ENCODE peak calls at places on chromosomes 16 and 17, in six cellular contexts. One of them, this sample, is unnamed.

GRCh38 chr17:65123757-65124675 is 13.2 kb upstream of the RGS9 start:
- DNase-seq in right atrium auricular region: no peak
- DNase-seq in kidney: no peak
- DNase-seq in GM12878: no peak
- DNase-seq in endodermal cell: peak; percentile 57
- DNase-seq in thoracic aorta: no peak
- DNase-seq in this sample: peak; percentile 41

GRCh38 chr16:4915226-4915761 is 21.7 kb downstream of the PPL start:
- DNase-seq in right atrium auricular region: no peak
- DNase-seq in kidney: no peak
- DNase-seq in GM12878: no peak
- DNase-seq in endodermal cell: no peak
- DNase-seq in thoracic aorta: no peak
- DNase-seq in this sample: no peak

GRCh38 chr16:26457061-26457460 is 609.7 kb upstream of the C16orf82 start:
- DNase-seq in right atrium auricular region: no peak
- DNase-seq in kidney: no peak
- DNase-seq in GM12878: no peak
- DNase-seq in endodermal cell: no peak
- DNase-seq in thoracic aorta: no peak
- DNase-seq in this sample: no peak

GRCh38 chr16:23013484-23013883 is 135.8 kb downstream of the USP31 start:
- DNase-seq in right atrium auricular region: no peak
- DNase-seq in kidney: no peak
- DNase-seq in GM12878: no peak
- DNase-seq in endodermal cell: peak; percentile 52
- DNase-seq in thoracic aorta: no peak
- DNase-seq in this sample: no peak

GRCh38 chr16:67053767-67054334 is 24.9 kb downstream of the CBFB start:
- DNase-seq in right atrium auricular region: no peak
- DNase-seq in kidney: no peak
- DNase-seq in GM12878: no peak
- DNase-seq in endodermal cell: no peak
- DNase-seq in thoracic aorta: no peak
- DNase-seq in this sample: no peak

GRCh38 chr16:69119536-69119935 is 12.9 kb downstream of the CHTF8 start:
- DNase-seq in right atrium auricular region: no peak
- DNase-seq in kidney: no peak
- DNase-seq in GM12878: no peak
- DNase-seq in endodermal cell: no peak
- DNase-seq in thoracic aorta: no peak
- DNase-seq in this sample: no peak

GRCh38 chr17:21677126-21677910 is 15.0 kb upstream of the KCNJ18 start:
- DNase-seq in right atrium auricular region: no peak
- DNase-seq in kidney: peak; percentile 51
- DNase-seq in GM12878: no peak
- DNase-seq in endodermal cell: no peak
- DNase-seq in thoracic aorta: no peak
- DNase-seq in this sample: peak; percentile 69

GRCh38 chr17:78896091-78896833 is 6.7 kb downstream of the CEP295NL start:
- DNase-seq in right atrium auricular region: no peak
- DNase-seq in kidney: no peak
- DNase-seq in GM12878: no peak
- DNase-seq in endodermal cell: no peak
- DNase-seq in thoracic aorta: no peak
- DNase-seq in this sample: no peak

GRCh38 chr17:58513391-58513912 is 986 bp downstream of the MTMR4 start:
- DNase-seq in right atrium auricular region: no peak
- DNase-seq in kidney: no peak
- DNase-seq in GM12878: no peak
- DNase-seq in endodermal cell: no peak
- DNase-seq in thoracic aorta: no peak
- DNase-seq in this sample: no peak

GRCh38 chr17:17935321-17936271 is 36.6 kb downstream of the TOM1L2 start:
- DNase-seq in right atrium auricular region: peak; percentile 80
- DNase-seq in kidney: no peak
- DNase-seq in GM12878: no peak
- DNase-seq in endodermal cell: no peak
- DNase-seq in thoracic aorta: no peak
- DNase-seq in this sample: no peak

GRCh38 chr16:81928975-81929374 is 82.3 kb downstream of the SDR42E1 start:
- DNase-seq in right atrium auricular region: no peak
- DNase-seq in kidney: no peak
- DNase-seq in GM12878: no peak
- DNase-seq in endodermal cell: no peak
- DNase-seq in thoracic aorta: no peak
- DNase-seq in this sample: no peak

GRCh38 chr17:77829871-77830799 is 128.4 kb upstream of the TNRC6C start:
- DNase-seq in right atrium auricular region: peak; percentile 76
- DNase-seq in kidney: no peak
- DNase-seq in GM12878: no peak
- DNase-seq in endodermal cell: peak; percentile 58
- DNase-seq in thoracic aorta: peak; percentile 59
- DNase-seq in this sample: peak; percentile 86

GRCh38 chr16:86601356-86601755 is 23.0 kb downstream of the FOXL1 start:
- DNase-seq in right atrium auricular region: no peak
- DNase-seq in kidney: no peak
- DNase-seq in GM12878: no peak
- DNase-seq in endodermal cell: no peak
- DNase-seq in thoracic aorta: no peak
- DNase-seq in this sample: no peak

GRCh38 chr16:23595246-23595950 is 718 bp downstream of the NDUFAB1 start:
- DNase-seq in right atrium auricular region: no peak
- DNase-seq in kidney: no peak
- DNase-seq in GM12878: no peak
- DNase-seq in endodermal cell: no peak
- DNase-seq in thoracic aorta: no peak
- DNase-seq in this sample: no peak

GRCh38 chr17:79047923-79048825 is 24.2 kb downstream of the C1QTNF1 start:
- DNase-seq in right atrium auricular region: no peak
- DNase-seq in kidney: peak; percentile 60
- DNase-seq in GM12878: no peak
- DNase-seq in endodermal cell: no peak
- DNase-seq in thoracic aorta: no peak
- DNase-seq in this sample: no peak

GRCh38 chr16:49876716-49877129 is 20.8 kb upstream of the ZNF423 start:
- DNase-seq in right atrium auricular region: peak; percentile 72
- DNase-seq in kidney: peak; percentile 87
- DNase-seq in GM12878: no peak
- DNase-seq in endodermal cell: peak; percentile 97
- DNase-seq in thoracic aorta: no peak
- DNase-seq in this sample: no peak

GRCh38 chr17:48024149-48025039 is 13.2 kb downstream of the COPZ2 start:
- DNase-seq in right atrium auricular region: no peak
- DNase-seq in kidney: peak; percentile 89
- DNase-seq in GM12878: no peak
- DNase-seq in endodermal cell: peak; percentile 85
- DNase-seq in thoracic aorta: no peak
- DNase-seq in this sample: no peak

GRCh38 chr16:11497329-11497805 is 89.4 kb downstream of the LITAF start:
- DNase-seq in right atrium auricular region: peak; percentile 91
- DNase-seq in kidney: peak; percentile 96
- DNase-seq in GM12878: peak; percentile 37
- DNase-seq in endodermal cell: peak; percentile 83
- DNase-seq in thoracic aorta: peak; percentile 94
- DNase-seq in this sample: peak; percentile 99

GRCh38 chr17:80870401-80870800 is 121.2 kb upstream of the CHMP6 start:
- DNase-seq in right atrium auricular region: no peak
- DNase-seq in kidney: peak; percentile 11
- DNase-seq in GM12878: no peak
- DNase-seq in endodermal cell: no peak
- DNase-seq in thoracic aorta: no peak
- DNase-seq in this sample: no peak

GRCh38 chr16:15879255-15879804 is 9.1 kb downstream of the CEP20 start:
- DNase-seq in right atrium auricular region: no peak
- DNase-seq in kidney: no peak
- DNase-seq in GM12878: no peak
- DNase-seq in endodermal cell: no peak
- DNase-seq in thoracic aorta: no peak
- DNase-seq in this sample: no peak

GRCh38 chr16:67279296-67280089 is at the start of gene PLEKHG4:
- DNase-seq in right atrium auricular region: no peak
- DNase-seq in kidney: peak; percentile 90
- DNase-seq in GM12878: peak; percentile 13
- DNase-seq in endodermal cell: peak; percentile 90
- DNase-seq in thoracic aorta: no peak
- DNase-seq in this sample: no peak

GRCh38 chr16:49890876-49891275 is 35.0 kb upstream of the ZNF423 start:
- DNase-seq in right atrium auricular region: no peak
- DNase-seq in kidney: no peak
- DNase-seq in GM12878: no peak
- DNase-seq in endodermal cell: peak; percentile 93
- DNase-seq in thoracic aorta: no peak
- DNase-seq in this sample: no peak

GRCh38 chr17:57210224-57210553 is 46.1 kb upstream of the MSI2 start:
- DNase-seq in right atrium auricular region: no peak
- DNase-seq in kidney: no peak
- DNase-seq in GM12878: no peak
- DNase-seq in endodermal cell: no peak
- DNase-seq in thoracic aorta: no peak
- DNase-seq in this sample: no peak

GRCh38 chr17:72534776-72535175 is 414.0 kb downstream of the SOX9 start:
- DNase-seq in right atrium auricular region: no peak
- DNase-seq in kidney: no peak
- DNase-seq in GM12878: no peak
- DNase-seq in endodermal cell: no peak
- DNase-seq in thoracic aorta: no peak
- DNase-seq in this sample: no peak

GRCh38 chr17:31099051-31099450 is 4.3 kb downstream of the NF1 start:
- DNase-seq in right atrium auricular region: no peak
- DNase-seq in kidney: no peak
- DNase-seq in GM12878: no peak
- DNase-seq in endodermal cell: no peak
- DNase-seq in thoracic aorta: no peak
- DNase-seq in this sample: no peak

GRCh38 chr17:45423304-45423703 is 9.4 kb downstream of the ARHGAP27 start:
- DNase-seq in right atrium auricular region: no peak
- DNase-seq in kidney: no peak
- DNase-seq in GM12878: no peak
- DNase-seq in endodermal cell: no peak
- DNase-seq in thoracic aorta: no peak
- DNase-seq in this sample: no peak
- H3K27ac ChIP-seq in right atrium auricular region: peak overlapping the region; percentile 92
- H3K27ac ChIP-seq in kidney: no peak overlapping the region
- H3K27ac ChIP-seq in GM12878: no peak overlapping the region
- H3K27ac ChIP-seq in endodermal cell: no peak overlapping the region
- H3K27ac ChIP-seq in thoracic aorta: no peak overlapping the region
- H3K27ac ChIP-seq in this sample: no peak overlapping the region

GRCh38 chr16:1983544-1984346 is at the start of gene GFER:
- DNase-seq in right atrium auricular region: peak; percentile 85
- DNase-seq in kidney: peak; percentile 97
- DNase-seq in GM12878: peak; percentile 43
- DNase-seq in endodermal cell: peak; percentile 98
- DNase-seq in thoracic aorta: no peak
- DNase-seq in this sample: peak; percentile 93

GRCh38 chr16:1981398-1981836 is at the start of gene NOXO1:
- DNase-seq in right atrium auricular region: no peak
- DNase-seq in kidney: no peak
- DNase-seq in GM12878: no peak
- DNase-seq in endodermal cell: no peak
- DNase-seq in thoracic aorta: no peak
- DNase-seq in this sample: no peak

GRCh38 chr16:1981972-1982574 is 804 bp upstream of the NOXO1 start:
- DNase-seq in right atrium auricular region: no peak
- DNase-seq in kidney: no peak
- DNase-seq in GM12878: no peak
- DNase-seq in endodermal cell: no peak
- DNase-seq in thoracic aorta: no peak
- DNase-seq in this sample: no peak

GRCh38 chr16:1984347-1985225 is 593 bp downstream of the GFER start:
- DNase-seq in right atrium auricular region: no peak
- DNase-seq in kidney: no peak
- DNase-seq in GM12878: no peak
- DNase-seq in endodermal cell: peak; percentile 58
- DNase-seq in thoracic aorta: no peak
- DNase-seq in this sample: no peak

DNA sequence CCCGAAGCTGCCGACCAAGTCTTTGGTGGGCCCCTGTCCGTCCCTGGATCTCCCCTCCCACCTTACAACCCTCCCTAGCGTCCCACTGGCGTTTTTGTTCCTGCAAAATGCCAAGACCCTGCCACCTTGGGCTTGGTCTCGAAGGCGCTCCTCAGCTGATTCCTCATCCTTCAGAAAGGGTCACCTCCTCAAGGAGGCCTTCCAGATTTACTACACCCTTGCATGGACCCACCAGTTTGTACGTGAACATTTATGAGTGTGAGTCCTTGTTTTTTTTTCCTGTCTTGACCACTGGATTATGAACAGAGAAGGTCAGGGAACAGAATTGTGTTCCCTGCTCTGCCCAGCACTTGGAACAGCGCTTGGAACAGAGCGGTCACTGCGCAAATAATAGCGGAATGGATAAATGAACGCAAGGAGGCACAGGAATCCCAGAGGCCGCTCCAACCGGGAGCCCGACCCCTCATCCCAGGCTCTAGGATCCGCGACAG is 895 bp upstream of the GFER start:
- DNase-seq in right atrium auricular region: no peak
- DNase-seq in kidney: no peak
- DNase-seq in GM12878: no peak
- DNase-seq in endodermal cell: no peak
- DNase-seq in thoracic aorta: no peak
- DNase-seq in this sample: no peak
- TF ChIP-seq CTCF in right atrium auricular region: no peak
- TF ChIP-seq CTCF in kidney: no peak
- TF ChIP-seq CTCF in GM12878: no peak
- TF ChIP-seq CTCF in endodermal cell: no peak
- TF ChIP-seq CTCF in thoracic aorta: no peak
- TF ChIP-seq CTCF in this sample: no peak

GRCh38 chr16:85413713-85414663 is 199.1 kb upstream of the GSE1 start:
- DNase-seq in right atrium auricular region: no peak
- DNase-seq in kidney: no peak
- DNase-seq in GM12878: no peak
- DNase-seq in endodermal cell: no peak
- DNase-seq in thoracic aorta: no peak
- DNase-seq in this sample: no peak
- H3K4me3 ChIP-seq in right atrium auricular region: no peak overlapping the region
- H3K4me3 ChIP-seq in kidney: no peak overlapping the region
- H3K4me3 ChIP-seq in GM12878: no peak overlapping the region
- H3K4me3 ChIP-seq in endodermal cell: no peak overlapping the region
- H3K4me3 ChIP-seq in thoracic aorta: no peak overlapping the region
- H3K4me3 ChIP-seq in this sample: no peak overlapping the region

DNA sequence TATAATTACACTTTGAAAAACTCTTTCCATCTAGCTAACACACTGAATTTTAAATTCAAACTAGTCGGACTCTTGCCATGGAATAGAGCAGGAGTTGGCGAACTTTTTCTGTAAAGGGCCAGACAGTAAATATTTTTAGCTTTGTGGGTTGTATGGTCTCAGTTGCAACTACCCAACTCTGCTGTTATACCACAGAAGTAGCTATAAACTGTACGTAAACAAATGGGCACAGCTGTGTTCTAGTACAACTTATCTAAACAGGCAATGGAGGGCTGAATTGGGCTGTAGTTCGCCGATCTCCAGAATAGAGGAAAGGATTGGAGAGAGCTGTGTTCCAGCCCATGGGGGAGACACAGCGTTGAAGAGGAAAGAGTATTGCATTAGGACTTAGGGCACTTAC is 8.7 kb downstream of the CNTROB start:
- DNase-seq in right atrium auricular region: no peak
- DNase-seq in kidney: no peak
- DNase-seq in GM12878: no peak
- DNase-seq in endodermal cell: no peak
- DNase-seq in thoracic aorta: no peak
- DNase-seq in this sample: no peak
- H3K27ac ChIP-seq in right atrium auricular region: no peak overlapping the region
- H3K27ac ChIP-seq in kidney: no peak overlapping the region
- H3K27ac ChIP-seq in GM12878: no peak overlapping the region
- H3K27ac ChIP-seq in endodermal cell: no peak overlapping the region
- H3K27ac ChIP-seq in thoracic aorta: no peak overlapping the region
- H3K27ac ChIP-seq in this sample: no peak overlapping the region

This sample was measured in coronary artery.